ENCODE peak calls at places on chromosomes 5 and 9, in six cellular contexts. One of them, this sample, is unnamed.

GRCh38 chr5:179296150-179296821 is 49.0 kb downstream of the ADAMTS2 start:
- DNase-seq in PC-3: no peak
- DNase-seq in AG09309: no peak
- DNase-seq in mammary epithelial cell: no peak
- DNase-seq in foreskin fibroblast: no peak
- DNase-seq in GM13976: no peak
- DNase-seq in this sample: no peak

GRCh38 chr5:14264605-14265316 is 121.6 kb downstream of the TRIO start:
- DNase-seq in PC-3: peak; percentile 99
- DNase-seq in AG09309: peak; percentile 69
- DNase-seq in foreskin fibroblast: peak; percentile 98
- DNase-seq in GM13976: peak; percentile 83
- DNase-seq in mammary epithelial cell: peak; percentile 91
- DNase-seq in this sample: no peak

GRCh38 chr9:22446589-22446949 is at the start of gene DMRTA1:
- DNase-seq in AG09309: no peak
- DNase-seq in GM13976: peak; percentile 33
- DNase-seq in foreskin fibroblast: peak; percentile 53
- DNase-seq in mammary epithelial cell: peak; percentile 81
- DNase-seq in PC-3: peak; percentile 82
- DNase-seq in this sample: no peak

GRCh38 chr5:143200781-143201398 is 202.6 kb downstream of the NR3C1 start:
- DNase-seq in foreskin fibroblast: peak; percentile 90
- DNase-seq in mammary epithelial cell: peak; percentile 96
- DNase-seq in GM13976: no peak
- DNase-seq in PC-3: no peak
- DNase-seq in AG09309: peak; percentile 77
- DNase-seq in this sample: peak; percentile 37

GRCh38 chr5:137627293-137627692 is 108.6 kb downstream of the KLHL3 start:
- DNase-seq in mammary epithelial cell: no peak
- DNase-seq in foreskin fibroblast: no peak
- DNase-seq in PC-3: peak; percentile 81
- DNase-seq in GM13976: no peak
- DNase-seq in AG09309: no peak
- DNase-seq in this sample: no peak

GRCh38 chr5:74541381-74541781 is 99.1 kb downstream of the ENC1 start:
- DNase-seq in AG09309: no peak
- DNase-seq in PC-3: peak; percentile 84
- DNase-seq in mammary epithelial cell: peak; percentile 31
- DNase-seq in GM13976: no peak
- DNase-seq in foreskin fibroblast: peak; percentile 44
- DNase-seq in this sample: no peak

GRCh38 chr5:132065951-132066701 is 5.7 kb downstream of the IL3 start:
- DNase-seq in GM13976: no peak
- DNase-seq in mammary epithelial cell: no peak
- DNase-seq in PC-3: no peak
- DNase-seq in AG09309: no peak
- DNase-seq in foreskin fibroblast: no peak
- DNase-seq in this sample: no peak

GRCh38 chr5:140926211-140926902 is at the start of gene PCDHAC1:
- DNase-seq in GM13976: peak; percentile 16
- DNase-seq in foreskin fibroblast: peak; percentile 44
- DNase-seq in PC-3: peak; percentile 82
- DNase-seq in mammary epithelial cell: peak; percentile 70
- DNase-seq in AG09309: no peak
- DNase-seq in this sample: no peak

GRCh38 chr5:154523104-154523503 is 45.1 kb upstream of the HAND1 start:
- DNase-seq in PC-3: no peak
- DNase-seq in foreskin fibroblast: no peak
- DNase-seq in AG09309: no peak
- DNase-seq in GM13976: no peak
- DNase-seq in mammary epithelial cell: no peak
- DNase-seq in this sample: no peak

GRCh38 chr5:66828551-66829421 is 232.6 kb downstream of the MAST4 start:
- DNase-seq in foreskin fibroblast: peak; percentile 83
- DNase-seq in AG09309: no peak
- DNase-seq in GM13976: no peak
- DNase-seq in PC-3: peak; percentile 47
- DNase-seq in mammary epithelial cell: peak; percentile 89
- DNase-seq in this sample: no peak

GRCh38 chr5:37086466-37087178 is 162.6 kb downstream of the CPLANE1 start:
- DNase-seq in PC-3: peak; percentile 37
- DNase-seq in mammary epithelial cell: peak; percentile 15
- DNase-seq in AG09309: peak; percentile 29
- DNase-seq in foreskin fibroblast: peak; percentile 52
- DNase-seq in GM13976: no peak
- DNase-seq in this sample: peak; percentile 5

GRCh38 chr9:126499005-126499910 is 114.5 kb upstream of the LMX1B start:
- DNase-seq in PC-3: peak; percentile 57
- DNase-seq in AG09309: no peak
- DNase-seq in foreskin fibroblast: peak; percentile 76
- DNase-seq in GM13976: peak; percentile 79
- DNase-seq in mammary epithelial cell: peak; percentile 30
- DNase-seq in this sample: no peak

GRCh38 chr9:73149371-73150067 is 2.1 kb upstream of the ANXA1 start:
- DNase-seq in AG09309: peak; percentile 59
- DNase-seq in mammary epithelial cell: peak; percentile 76
- DNase-seq in GM13976: peak; percentile 24
- DNase-seq in foreskin fibroblast: peak; percentile 86
- DNase-seq in PC-3: peak; percentile 79
- DNase-seq in this sample: peak; percentile 52

GRCh38 chr5:169081008-169081724 is 219.8 kb downstream of the SLIT3 start:
- DNase-seq in mammary epithelial cell: no peak
- DNase-seq in GM13976: no peak
- DNase-seq in PC-3: no peak
- DNase-seq in foreskin fibroblast: no peak
- DNase-seq in AG09309: no peak
- DNase-seq in this sample: no peak

GRCh38 chr5:82403026-82403425 is 124.9 kb upstream of the RPS23 start:
- DNase-seq in AG09309: no peak
- DNase-seq in GM13976: no peak
- DNase-seq in PC-3: no peak
- DNase-seq in foreskin fibroblast: no peak
- DNase-seq in mammary epithelial cell: no peak
- DNase-seq in this sample: no peak

GRCh38 chr5:177103523-177104253 is 17.0 kb downstream of the FGFR4 start:
- DNase-seq in mammary epithelial cell: no peak
- DNase-seq in foreskin fibroblast: no peak
- DNase-seq in GM13976: no peak
- DNase-seq in AG09309: no peak
- DNase-seq in PC-3: peak; percentile 38
- DNase-seq in this sample: no peak

GRCh38 chr9:33161011-33161588 is 6.0 kb downstream of the B4GALT1 start:
- DNase-seq in PC-3: peak; percentile 93
- DNase-seq in GM13976: no peak
- DNase-seq in mammary epithelial cell: peak; percentile 96
- DNase-seq in AG09309: peak; percentile 92
- DNase-seq in foreskin fibroblast: peak; percentile 96
- DNase-seq in this sample: peak; percentile 93

GRCh38 chr5:108461628-108462367 is 79.9 kb upstream of the FBXL17 start:
- DNase-seq in AG09309: peak; percentile 35
- DNase-seq in foreskin fibroblast: peak; percentile 83
- DNase-seq in mammary epithelial cell: peak; percentile 59
- DNase-seq in GM13976: no peak
- DNase-seq in PC-3: peak; percentile 52
- DNase-seq in this sample: peak; percentile 37

GRCh38 chr5:5126444-5126843 is 13.7 kb upstream of the ADAMTS16 start:
- DNase-seq in foreskin fibroblast: peak; percentile 82
- DNase-seq in GM13976: no peak
- DNase-seq in mammary epithelial cell: peak; percentile 87
- DNase-seq in AG09309: peak; percentile 8
- DNase-seq in PC-3: peak; percentile 76
- DNase-seq in this sample: no peak

GRCh38 chr9:87118594-87118993 is 171.3 kb upstream of the GAS1 start:
- DNase-seq in mammary epithelial cell: no peak
- DNase-seq in foreskin fibroblast: peak; percentile 26
- DNase-seq in GM13976: no peak
- DNase-seq in PC-3: no peak
- DNase-seq in AG09309: no peak
- DNase-seq in this sample: no peak

GRCh38 chr5:40605295-40605958 is 74.3 kb upstream of the PTGER4 start:
- DNase-seq in AG09309: no peak
- DNase-seq in foreskin fibroblast: peak; percentile 17
- DNase-seq in GM13976: no peak
- DNase-seq in mammary epithelial cell: no peak
- DNase-seq in PC-3: peak; percentile 16
- DNase-seq in this sample: no peak

GRCh38 chr5:134247411-134247810 is 21.5 kb upstream of the PPP2CA start:
- DNase-seq in mammary epithelial cell: peak; percentile 88
- DNase-seq in foreskin fibroblast: peak; percentile 94
- DNase-seq in GM13976: no peak
- DNase-seq in PC-3: peak; percentile 91
- DNase-seq in AG09309: peak; percentile 68
- DNase-seq in this sample: peak; percentile 63

GRCh38 chr9:70111641-70112236 is 68.1 kb downstream of the MAMDC2 start:
- DNase-seq in GM13976: no peak
- DNase-seq in mammary epithelial cell: peak; percentile 95
- DNase-seq in PC-3: peak; percentile 88
- DNase-seq in foreskin fibroblast: no peak
- DNase-seq in AG09309: no peak
- DNase-seq in this sample: no peak

GRCh38 chr9:134689320-134690181 is 47.9 kb downstream of the COL5A1 start:
- DNase-seq in foreskin fibroblast: peak; percentile 83
- DNase-seq in AG09309: no peak
- DNase-seq in PC-3: peak; percentile 42
- DNase-seq in GM13976: peak; percentile 80
- DNase-seq in mammary epithelial cell: peak; percentile 32
- DNase-seq in this sample: no peak

GRCh38 chr5:29077451-29077850 is 2039.1 kb upstream of the CDH9 start:
- DNase-seq in mammary epithelial cell: peak; percentile 1
- DNase-seq in foreskin fibroblast: no peak
- DNase-seq in PC-3: peak; percentile 68
- DNase-seq in GM13976: no peak
- DNase-seq in AG09309: no peak
- DNase-seq in this sample: no peak

GRCh38 chr9:28051559-28051958 is 478.3 kb upstream of the C9orf72 start:
- DNase-seq in GM13976: no peak
- DNase-seq in foreskin fibroblast: peak; percentile 10
- DNase-seq in AG09309: peak; percentile 31
- DNase-seq in mammary epithelial cell: no peak
- DNase-seq in PC-3: no peak
- DNase-seq in this sample: no peak

GRCh38 chr9:109206670-109207069 is 39.6 kb upstream of the FRRS1L start:
- DNase-seq in mammary epithelial cell: no peak
- DNase-seq in foreskin fibroblast: no peak
- DNase-seq in PC-3: no peak
- DNase-seq in GM13976: no peak
- DNase-seq in AG09309: no peak
- DNase-seq in this sample: no peak

GRCh38 chr9:82436480-82436879 is 447.9 kb downstream of the SPATA31D1 start:
- DNase-seq in GM13976: no peak
- DNase-seq in foreskin fibroblast: peak; percentile 17
- DNase-seq in mammary epithelial cell: peak; percentile 70
- DNase-seq in PC-3: peak; percentile 62
- DNase-seq in AG09309: no peak
- DNase-seq in this sample: no peak

GRCh38 chr9:34010979-34011378 is 37.7 kb downstream of the UBAP2 start:
- DNase-seq in GM13976: no peak
- DNase-seq in PC-3: peak; percentile 47
- DNase-seq in foreskin fibroblast: peak; percentile 8
- DNase-seq in AG09309: no peak
- DNase-seq in mammary epithelial cell: peak; percentile 2
- DNase-seq in this sample: no peak

GRCh38 chr9:32128546-32128945 is 255.9 kb upstream of the ACO1 start:
- DNase-seq in AG09309: no peak
- DNase-seq in PC-3: no peak
- DNase-seq in GM13976: no peak
- DNase-seq in mammary epithelial cell: no peak
- DNase-seq in foreskin fibroblast: no peak
- DNase-seq in this sample: no peak

DNA sequence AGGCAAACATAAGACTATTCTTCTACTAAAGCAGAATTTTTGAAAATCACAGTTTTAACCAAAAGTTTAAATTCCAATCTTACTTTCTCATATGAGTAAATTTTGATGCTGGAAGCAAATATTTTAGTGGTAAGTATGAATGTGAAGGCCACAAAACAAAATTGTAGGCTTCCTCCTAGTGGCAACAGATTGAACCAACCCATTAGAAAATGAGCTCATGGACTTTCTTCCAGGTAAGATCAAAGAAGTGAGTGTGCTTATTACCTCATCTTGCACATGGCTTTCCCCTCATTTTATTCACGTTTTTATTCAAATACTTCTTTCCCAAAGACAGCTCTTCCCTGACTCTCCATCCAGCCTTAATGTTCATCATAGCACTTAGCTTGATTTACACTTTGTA is 16.5 kb upstream of the RLN2 start:
- DNase-seq in AG09309: no peak
- DNase-seq in GM13976: no peak
- DNase-seq in mammary epithelial cell: peak; percentile 3
- DNase-seq in foreskin fibroblast: no peak
- DNase-seq in PC-3: peak; percentile 29
- DNase-seq in this sample: no peak
- TF ChIP-seq CTCF in AG09309: peak; percentile 25
- TF ChIP-seq CTCF in GM13976: no peak
- TF ChIP-seq CTCF in mammary epithelial cell: no peak
- TF ChIP-seq CTCF in foreskin fibroblast: peak; percentile 15
- TF ChIP-seq CTCF in PC-3: peak; percentile 41
- TF ChIP-seq CTCF in this sample: no peak

GRCh38 chr9:100498592-100498991 is 25.6 kb downstream of the TMEFF1 start:
- DNase-seq in foreskin fibroblast: peak; percentile 31
- DNase-seq in AG09309: no peak
- DNase-seq in PC-3: peak; percentile 31
- DNase-seq in GM13976: no peak
- DNase-seq in mammary epithelial cell: peak; percentile 14
- DNase-seq in this sample: no peak

GRCh38 chr9:100489836-100490235 is 16.9 kb downstream of the TMEFF1 start:
- DNase-seq in GM13976: no peak
- DNase-seq in PC-3: no peak
- DNase-seq in foreskin fibroblast: no peak
- DNase-seq in AG09309: no peak
- DNase-seq in mammary epithelial cell: no peak
- DNase-seq in this sample: no peak

GRCh38 chr9:100488171-100488570 is 15.2 kb downstream of the TMEFF1 start:
- DNase-seq in foreskin fibroblast: no peak
- DNase-seq in mammary epithelial cell: no peak
- DNase-seq in PC-3: no peak
- DNase-seq in GM13976: no peak
- DNase-seq in AG09309: no peak
- DNase-seq in this sample: no peak

GRCh38 chr9:100492952-100493351 is 20.0 kb downstream of the TMEFF1 start:
- DNase-seq in PC-3: peak; percentile 8
- DNase-seq in foreskin fibroblast: peak; percentile 56
- DNase-seq in mammary epithelial cell: no peak
- DNase-seq in AG09309: peak; percentile 37
- DNase-seq in GM13976: no peak
- DNase-seq in this sample: no peak
- TF ChIP-seq CTCF in PC-3: peak; percentile 16
- TF ChIP-seq CTCF in foreskin fibroblast: no peak
- TF ChIP-seq CTCF in mammary epithelial cell: no peak
- TF ChIP-seq CTCF in AG09309: peak; percentile 64
- TF ChIP-seq CTCF in GM13976: peak; percentile 8
- TF ChIP-seq CTCF in this sample: peak; percentile 11

GRCh38 chr9:88874391-88874790 is 116.9 kb upstream of the S1PR3 start:
- DNase-seq in mammary epithelial cell: no peak
- DNase-seq in PC-3: peak; percentile 8
- DNase-seq in foreskin fibroblast: no peak
- DNase-seq in AG09309: no peak
- DNase-seq in GM13976: no peak
- DNase-seq in this sample: no peak
- TF ChIP-seq CTCF in mammary epithelial cell: no peak
- TF ChIP-seq CTCF in PC-3: no peak
- TF ChIP-seq CTCF in foreskin fibroblast: no peak
- TF ChIP-seq CTCF in AG09309: no peak
- TF ChIP-seq CTCF in GM13976: no peak
- TF ChIP-seq CTCF in this sample: no peak

GRCh38 chr9:121914017-121914595 is 179.0 kb downstream of the TTLL11 start:
- DNase-seq in mammary epithelial cell: no peak
- DNase-seq in PC-3: no peak
- DNase-seq in AG09309: no peak
- DNase-seq in foreskin fibroblast: no peak
- DNase-seq in GM13976: no peak
- DNase-seq in this sample: no peak
- TF ChIP-seq CTCF in mammary epithelial cell: no peak
- TF ChIP-seq CTCF in PC-3: no peak
- TF ChIP-seq CTCF in AG09309: no peak
- TF ChIP-seq CTCF in foreskin fibroblast: no peak
- TF ChIP-seq CTCF in GM13976: no peak
- TF ChIP-seq CTCF in this sample: no peak